ENCODE peak calls at places on chromosomes 6 and 20, in six cellular contexts. W is smooth muscle cell of the brain vasculature, M is NCI-H1694, Q is Daoy, P is A172, K is NCI-H1092 treated with DMSO at 0.1 percent for 48 hours. H is an unnamed sample.

GRCh38 chr6:122709922-122710512 is 69.5 kb upstream of the FABP7 start:
- DNase-seq in W (no peak), M (no peak), Q (no peak), P (no peak), K (no peak), H (no peak)

GRCh38 chr20:64200740-64201139 is 36.5 kb downstream of the MYT1 start:
- DNase-seq in W (no peak), M (no peak), Q (no peak), P (no peak), K (no peak), H (no peak)

GRCh38 chr20:63416109-63416430 is 54.9 kb upstream of the CHRNA4 start:
- DNase-seq in W (no peak), M (no peak), Q (no peak), P (no peak), K (no peak), H (no peak)

GRCh38 chr6:132362318-132363185 is 38.7 kb downstream of the MOXD1 start:
- DNase-seq in W (no peak), M (no peak), Q (peak; percentile 12), P (peak; percentile 6), K (no peak), H (no peak)

GRCh38 chr6:23584134-23584763 is 541.8 kb upstream of the NRSN1 start:
- DNase-seq in W (no peak), M (no peak), Q (no peak), P (no peak), K (no peak), H (no peak)

GRCh38 chr6:158644227-158645063 is at the start of gene DYNLT1:
- DNase-seq in W (peak; percentile 70), M (peak; percentile 77), Q (peak; percentile 97), P (peak; percentile 81), K (peak; percentile 92), H (peak; percentile 95)

GRCh38 chr6:143901885-143902708 is 37.8 kb downstream of the ZC2HC1B start:
- DNase-seq in W (no peak), M (no peak), Q (no peak), P (no peak), K (no peak), H (no peak)

GRCh38 chr20:57698867-57699275 is 10.9 kb downstream of the PMEPA1 start:
- DNase-seq in W (no peak), M (no peak), Q (peak; percentile 88), P (peak; percentile 90), K (no peak), H (no peak)

GRCh38 chr6:122610690-122611455 is 668 bp downstream of the PKIB start:
- DNase-seq in W (no peak), M (no peak), Q (peak; percentile 63), P (peak; percentile 5), K (peak; percentile 73), H (peak; percentile 87)

GRCh38 chr6:35489995-35490791 is 6.7 kb downstream of the TEAD3 start:
- DNase-seq in W (no peak), M (peak; percentile 54), Q (peak; percentile 42), P (no peak), K (no peak), H (no peak)

GRCh38 chr20:16699287-16699686 is 30.5 kb upstream of the SNRPB2 start:
- DNase-seq in W (no peak), M (no peak), Q (no peak), P (no peak), K (peak; percentile 6), H (no peak)

GRCh38 chr6:107061125-107062020 is 33.4 kb downstream of the MTRES1 start:
- DNase-seq in W (no peak), M (no peak), Q (no peak), P (no peak), K (no peak), H (no peak)

GRCh38 chr6:32181148-32181702 is 2.8 kb downstream of the AGER start:
- DNase-seq in W (no peak), M (no peak), Q (no peak), P (no peak), K (no peak), H (no peak)

GRCh38 chr20:51372966-51373365 is 169.6 kb downstream of the NFATC2 start:
- DNase-seq in W (no peak), M (no peak), Q (no peak), P (no peak), K (no peak), H (no peak)

GRCh38 chr6:107304421-107305025 is 154.8 kb downstream of the PDSS2 start:
- DNase-seq in W (no peak), M (no peak), Q (peak; percentile 52), P (peak; percentile 42), K (no peak), H (no peak)

GRCh38 chr20:20160513-20160912 is 108.2 kb downstream of the CFAP61 start:
- DNase-seq in W (no peak), M (no peak), Q (no peak), P (no peak), K (no peak), H (no peak)

GRCh38 chr6:1698527-1698926 is 88.8 kb downstream of the FOXC1 start:
- DNase-seq in W (no peak), M (no peak), Q (no peak), P (no peak), K (no peak), H (no peak)

GRCh38 chr6:166119116-166119911 is 48.3 kb downstream of the TBXT start:
- DNase-seq in W (no peak), M (no peak), Q (no peak), P (no peak), K (no peak), H (no peak)

GRCh38 chr6:40634429-40634828 is 47.3 kb upstream of the LRFN2 start:
- DNase-seq in W (no peak), M (no peak), Q (no peak), P (no peak), K (peak; percentile 28), H (peak; percentile 34)

GRCh38 chr20:51497542-51498467 is 44.7 kb downstream of the NFATC2 start:
- DNase-seq in W (no peak), M (no peak), Q (peak; percentile 35), P (peak; percentile 11), K (no peak), H (no peak)

GRCh38 chr6:39760246-39760952 is 31.8 kb upstream of the DAAM2 start:
- DNase-seq in W (no peak), M (no peak), Q (no peak), P (no peak), K (no peak), H (no peak)

GRCh38 chr20:45157977-45158376 is 16.7 kb upstream of the PI3 start:
- DNase-seq in W (no peak), M (no peak), Q (no peak), P (peak; percentile 86), K (no peak), H (no peak)

GRCh38 chr20:16066571-16066970 is 506.7 kb downstream of the KIF16B start:
- DNase-seq in W (no peak), M (no peak), Q (no peak), P (no peak), K (no peak), H (peak; percentile 34)

GRCh38 chr20:63235399-63235983 is at the start of gene BIRC7:
- DNase-seq in W (no peak), M (no peak), Q (no peak), P (no peak), K (no peak), H (no peak)

GRCh38 chr6:144150673-144151009 is 324 bp downstream of the STX11 start:
- DNase-seq in W (no peak), M (no peak), Q (peak; percentile 62), P (no peak), K (no peak), H (no peak)

H was measured in NCI-H774.